ENCODE peak calls at places on chromosomes 2 and 18, in eight cellular contexts. B, Y, W, U, P, S, D and I are unnamed samples. For H3K9me3, the result is how much of the 10 kb centered on the place peaks cover.

GRCh38 chr18:11177382-11177781 is 28.0 kb upstream of the PIEZO2 start:
- DNase-seq in D (no peak), S (no peak), W (no peak), U (no peak), P (no peak), Y (no peak), B (no peak), I (no peak)

GRCh38 chr2:788227-789032 is 111.2 kb upstream of the TMEM18 start:
- DNase-seq in W (no peak), P (no peak), Y (no peak), U (no peak), B (no peak), S (no peak), D (no peak), I (no peak)

GRCh38 chr2:226137201-226137811 is 662.3 kb downstream of the IRS1 start:
- DNase-seq in P (no peak), D (no peak), U (no peak), S (peak), B (no peak), Y (no peak), W (no peak), I (no peak)

GRCh38 chr2:65382776-65383357 is 49.5 kb downstream of the SPRED2 start:
- DNase-seq in B (peak), U (peak), P (peak), Y (no peak), S (peak), D (peak), W (peak), I (peak)

GRCh38 chr18:75915941-75916640 is 488.6 kb upstream of the SMIM21 start:
- DNase-seq in P (no peak), D (no peak), W (no peak), U (peak), S (no peak), B (peak), Y (peak), I (no peak)

GRCh38 chr2:120233292-120233691 is 10.1 kb upstream of the TMEM185B start:
- DNase-seq in P (no peak), B (no peak), U (no peak), Y (no peak), W (no peak), S (no peak), D (no peak), I (no peak)

GRCh38 chr2:54092940-54093339 is 22.5 kb upstream of the ACYP2 start:
- DNase-seq in S (no peak), P (no peak), B (no peak), U (no peak), Y (no peak), W (no peak), D (no peak), I (no peak)

GRCh38 chr2:225226441-225226840 is 173.1 kb upstream of the NYAP2 start:
- DNase-seq in P (no peak), Y (no peak), W (no peak), S (no peak), D (no peak), U (no peak), B (no peak), I (no peak)

GRCh38 chr2:37982147-37982582 is 57.1 kb downstream of the RMDN2 start:
- DNase-seq in B (peak), Y (peak), S (peak), U (peak), D (peak), W (peak), P (peak), I (peak)

GRCh38 chr2:49831698-49832367 is 677.5 kb upstream of the FSHR start:
- DNase-seq in U (no peak), D (no peak), P (no peak), Y (no peak), S (no peak), B (no peak), W (no peak), I (no peak)

GRCh38 chr2:29443086-29443485 is 327.9 kb downstream of the CLIP4 start:
- DNase-seq in D (no peak), U (no peak), S (no peak), Y (no peak), B (no peak), P (no peak), W (no peak), I (no peak)

GRCh38 chr18:12246849-12247808 is 7.0 kb upstream of the CIDEA start:
- DNase-seq in S (no peak), B (peak), D (no peak), P (no peak), Y (no peak), U (no peak), W (no peak), I (no peak)

GRCh38 chr2:98793275-98793674 is 62.3 kb upstream of the MGAT4A start:
- DNase-seq in P (no peak), D (no peak), B (no peak), W (no peak), S (no peak), Y (no peak), U (no peak), I (no peak)

GRCh38 chr2:98796775-98797544 is 66.0 kb upstream of the MGAT4A start:
- DNase-seq in S (no peak), D (no peak), U (no peak), W (no peak), B (no peak), P (no peak), Y (no peak), I (no peak)

GRCh38 chr2:98794214-98794810 is 63.4 kb upstream of the MGAT4A start:
- DNase-seq in P (no peak), U (no peak), S (no peak), B (no peak), D (no peak), W (no peak), Y (no peak), I (no peak)

GRCh38 chr2:98795535-98795902 is 64.6 kb upstream of the MGAT4A start:
- DNase-seq in P (no peak), W (no peak), S (no peak), D (no peak), Y (no peak), B (no peak), U (no peak), I (no peak)

GRCh38 chr2:98795903-98796676 is 65.2 kb upstream of the MGAT4A start:
- DNase-seq in B (no peak), P (no peak), S (no peak), Y (no peak), U (no peak), W (no peak), D (no peak), I (no peak)
- H3K9me3 ChIP-seq in B (under half), P (under half), S (under half), Y (under half), U (under half), W (under half), D (under half), I (under half)

GRCh38 chr2:26765475-26766200 is 1.6 kb downstream of the SLC35F6 start:
- DNase-seq in Y (no peak), D (no peak), B (no peak), W (no peak), S (no peak), U (no peak), P (no peak), I (no peak)
- H3K4me3 ChIP-seq in Y (no peak), D (peak), B (no peak), W (peak), S (peak), U (no peak), P (peak), I (peak)

GRCh38 chr18:44742126-44742525 is 61.4 kb downstream of the SETBP1 start:
- DNase-seq in Y (no peak), S (no peak), D (no peak), P (no peak), U (no peak), B (no peak), W (no peak), I (no peak)
- H3K27ac ChIP-seq in Y (no peak), S (no peak), D (no peak), P (no peak), U (no peak), B (no peak), W (no peak), I (peak)

GRCh38 chr2:176147790-176148496 is 3.4 kb upstream of the HOXD4 start:
- DNase-seq in S (no peak), W (no peak), Y (no peak), U (peak), B (no peak), P (no peak), D (no peak), I (no peak)

GRCh38 chr2:176148758-176149483 is 2.4 kb upstream of the HOXD4 start:
- DNase-seq in P (no peak), Y (no peak), S (no peak), W (no peak), D (no peak), U (no peak), B (no peak), I (no peak)

GRCh38 chr2:176146101-176146500 is 5.2 kb upstream of the HOXD4 start:
- DNase-seq in D (no peak), S (no peak), B (no peak), U (no peak), P (no peak), W (no peak), Y (no peak), I (no peak)

GRCh38 chr2:176146645-176147044 is 4.7 kb upstream of the HOXD4 start:
- DNase-seq in D (no peak), W (no peak), Y (no peak), P (no peak), U (no peak), S (no peak), B (no peak), I (no peak)

GRCh38 chr2:176147215-176147789 is 4.0 kb upstream of the HOXD4 start:
- DNase-seq in S (no peak), U (peak), D (no peak), B (no peak), P (no peak), Y (no peak), W (no peak), I (no peak)
- H3K9me3 ChIP-seq in S (under half), U (under half), D (under half), B (under half), P (under half), Y (under half), W (under half), I (under half)